ENCODE peak calls at places on chromosome 18, in seven cellular contexts. Y is thoracic aorta, D is brain microvascular endothelial cell, C is left ventricle myocardium inferior, V is Caco-2, A is ovary, F is coronary artery. X is an unnamed sample.

GRCh38 chr18:78376036-78376435 is 603.6 kb upstream of the SALL3 start:
- DNase-seq in Y (no peak), D (no peak), C (no peak), V (no peak), A (no peak), F (no peak), X (no peak)

GRCh38 chr18:64438178-64438577 is 289.3 kb upstream of the LINC00305 start:
- DNase-seq in Y (no peak), D (no peak), C (no peak), V (no peak), A (no peak), F (no peak), X (no peak)

GRCh38 chr18:53441761-53442414 is 782.6 kb downstream of the MBD2 start:
- DNase-seq in Y (no peak), D (no peak), C (no peak), V (no peak), A (no peak), F (no peak), X (no peak)

GRCh38 chr18:33906046-33906445 is 318.7 kb downstream of the NOL4 start:
- DNase-seq in Y (no peak), D (peak), C (no peak), V (no peak), A (no peak), F (no peak), X (no peak)

GRCh38 chr18:11885278-11885991 is 22.7 kb downstream of the MPPE1 start:
- DNase-seq in Y (no peak), D (no peak), C (no peak), V (peak), A (no peak), F (no peak), X (no peak)

GRCh38 chr18:67211646-67212045 is 304.9 kb downstream of the DSEL start:
- DNase-seq in Y (no peak), D (no peak), C (no peak), V (no peak), A (no peak), F (no peak), X (no peak)

GRCh38 chr18:54127759-54128378 is 96.6 kb downstream of the MBD2 start:
- DNase-seq in Y (no peak), D (peak), C (no peak), V (peak), A (no peak), F (no peak), X (no peak)

GRCh38 chr18:9742588-9743131 is 34.6 kb downstream of the RAB31 start:
- DNase-seq in Y (no peak), D (peak), C (no peak), V (no peak), A (no peak), F (no peak), X (no peak)

GRCh38 chr18:13070460-13070859 is 79.3 kb downstream of the CEP192 start:
- DNase-seq in Y (no peak), D (no peak), C (peak), V (no peak), A (no peak), F (no peak), X (no peak)

DNA sequence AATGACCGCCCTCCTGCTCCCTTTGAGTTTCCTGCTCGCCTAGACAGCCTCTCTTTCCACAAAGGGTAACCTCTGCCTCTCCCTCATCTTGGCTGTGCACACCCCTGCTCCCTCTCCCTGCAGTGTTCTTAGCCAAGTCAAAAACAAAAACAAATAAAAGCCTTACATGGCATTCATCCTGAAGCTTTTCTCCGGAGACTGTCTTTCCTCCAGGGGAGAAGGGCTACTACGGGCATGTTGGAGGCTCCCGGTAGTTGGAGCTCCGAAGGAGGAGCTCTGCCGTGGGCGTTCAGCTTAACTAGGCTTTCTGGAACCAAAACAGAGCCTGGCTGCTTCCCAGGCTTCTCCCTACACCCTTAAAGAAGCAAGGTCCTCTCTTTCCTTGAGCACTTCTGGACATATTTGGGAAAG is 104.2 kb downstream of the TPGS2 start:
- DNase-seq in Y (no peak), D (no peak), C (no peak), V (no peak), A (peak), F (no peak), X (no peak)
- H3K4me3 ChIP-seq in Y (peak), D (no peak), C (no peak), V (no peak), A (peak), F (peak), X (no peak)

GRCh38 chr18:45383228-45383627 is 232.0 kb upstream of the SLC14A2 start:
- DNase-seq in Y (no peak), D (no peak), C (no peak), V (no peak), A (no peak), F (no peak), X (no peak)

GRCh38 chr18:45384137-45384998 is 230.9 kb upstream of the SLC14A2 start:
- DNase-seq in Y (no peak), D (peak), C (no peak), V (peak), A (peak), F (no peak), X (peak)

DNA sequence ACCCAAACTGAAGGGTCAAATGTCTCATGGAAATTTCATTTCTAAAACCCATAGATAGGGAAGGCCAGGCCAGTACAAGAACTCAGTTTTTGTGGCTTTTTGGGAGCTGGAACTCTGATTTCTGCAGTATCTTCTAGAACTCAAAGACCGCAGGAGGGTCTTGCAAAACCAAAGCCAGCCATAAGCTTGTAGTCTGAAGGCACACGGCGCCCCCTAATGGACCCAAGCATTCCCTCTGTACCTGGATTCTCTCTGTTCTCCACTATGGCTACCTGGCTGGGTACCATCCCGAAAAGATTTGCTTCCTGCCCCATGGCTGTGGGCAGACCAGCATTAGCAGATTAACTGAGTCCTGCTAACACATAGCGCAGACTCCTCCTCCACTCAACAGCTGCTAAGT is 229.0 kb upstream of the SLC14A2 start:
- DNase-seq in Y (no peak), D (peak), C (no peak), V (peak), A (peak), F (no peak), X (no peak)
- TF ChIP-seq CTCF in Y (no peak), D (peak), C (peak), V (no peak), A (no peak), F (no peak), X (peak)

DNA sequence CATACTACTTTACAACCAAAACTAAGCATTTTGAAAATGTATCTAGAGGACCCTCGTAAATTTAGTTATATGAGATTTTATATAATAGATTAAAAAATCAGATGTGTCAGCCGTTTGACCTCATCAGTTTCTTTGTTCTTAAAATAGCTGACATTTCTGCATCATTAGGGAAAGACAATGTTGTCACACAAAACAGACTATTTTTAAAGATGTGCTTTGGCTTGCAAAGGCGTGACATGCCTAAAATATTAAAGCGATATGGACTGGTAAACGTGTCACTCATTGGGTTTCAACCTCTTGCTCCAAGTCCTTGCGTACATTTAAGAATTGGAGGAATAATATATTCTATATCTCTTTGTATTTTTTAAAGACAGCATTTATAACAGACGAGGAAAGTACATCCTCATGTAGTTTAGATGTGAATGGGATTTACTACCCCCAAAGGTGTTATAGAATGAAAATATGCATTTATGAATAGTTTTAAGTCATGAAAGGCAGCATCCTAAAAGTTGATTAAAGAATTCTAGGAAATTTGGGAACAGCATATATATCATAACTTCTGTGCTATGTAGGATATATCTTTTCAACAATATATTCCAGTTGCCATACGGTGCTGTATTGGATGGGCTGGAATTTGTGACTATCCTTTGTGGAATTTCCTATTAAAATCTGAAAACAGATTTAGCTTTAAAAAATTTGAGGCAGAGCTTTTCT is 3.8 kb downstream of the MYL12A start:
- DNase-seq in Y (no peak), D (no peak), C (no peak), V (no peak), A (no peak), F (no peak), X (no peak)
- H3K4me3 ChIP-seq in Y (peak), D (peak), C (peak), V (no peak), A (no peak), F (peak), X (no peak)

DNA sequence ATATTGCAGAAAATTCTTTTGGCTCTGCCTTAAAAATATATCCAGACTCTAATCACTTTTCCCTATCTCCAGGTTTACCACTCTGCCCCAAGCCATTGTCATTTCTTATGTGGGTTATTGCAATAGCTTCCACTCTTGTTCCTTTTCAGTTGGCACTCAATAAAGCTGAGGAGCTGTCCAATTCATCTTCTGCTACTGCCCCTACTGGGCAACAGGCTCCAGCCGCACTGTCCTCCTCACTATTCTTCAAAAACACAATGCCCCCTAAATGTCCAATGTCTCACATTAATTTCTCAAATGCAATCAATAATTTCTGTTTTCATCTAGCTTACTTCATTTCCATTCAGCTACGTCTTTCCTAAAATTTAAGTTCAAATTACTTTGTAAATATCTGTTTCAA is 1262.5 kb upstream of the CDH2 start:
- DNase-seq in Y (no peak), D (no peak), C (no peak), V (no peak), A (no peak), F (no peak), X (no peak)
- TF ChIP-seq CTCF in Y (no peak), D (peak), C (no peak), V (no peak), A (no peak), F (no peak), X (no peak)

DNA sequence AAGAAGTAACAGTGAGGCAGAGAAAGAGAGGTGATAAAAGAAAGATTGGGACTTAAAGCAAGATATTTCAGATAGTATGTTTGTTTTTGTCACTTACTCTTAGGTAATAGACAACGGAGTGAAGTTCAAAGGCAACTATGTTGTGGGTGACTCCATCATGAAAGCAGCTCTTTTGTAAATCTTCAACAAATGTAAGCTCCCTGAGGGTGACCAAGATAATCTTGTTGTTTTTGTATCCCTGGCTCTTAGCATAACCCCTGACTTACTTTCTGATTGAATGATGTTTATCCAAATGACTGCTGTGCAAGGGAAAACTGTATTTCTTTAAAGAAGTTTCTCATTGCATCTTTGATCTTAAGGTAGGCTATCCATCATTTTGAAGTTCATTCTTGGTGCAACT is 2.6 kb downstream of the MTCL1 start:
- DNase-seq in Y (no peak), D (no peak), C (no peak), V (no peak), A (no peak), F (no peak), X (no peak)
- H3K4me3 ChIP-seq in Y (no peak), D (peak), C (no peak), V (no peak), A (no peak), F (no peak), X (no peak)

GRCh38 chr18:22174341-22175148 is 5.2 kb downstream of the GATA6 start:
- DNase-seq in Y (no peak), D (no peak), C (no peak), V (no peak), A (no peak), F (no peak), X (no peak)
- TF ChIP-seq CTCF in Y (no peak), D (no peak), C (no peak), V (no peak), A (no peak), F (no peak), X (no peak)

GRCh38 chr18:58309610-58310239 is 265.7 kb downstream of the NEDD4L start:
- DNase-seq in Y (no peak), D (no peak), C (no peak), V (no peak), A (no peak), F (no peak), X (no peak)

GRCh38 chr18:58308463-58308862 is 264.4 kb downstream of the NEDD4L start:
- DNase-seq in Y (no peak), D (no peak), C (no peak), V (no peak), A (no peak), F (no peak), X (no peak)

GRCh38 chr18:58309099-58309498 is 265.1 kb downstream of the NEDD4L start:
- DNase-seq in Y (no peak), D (no peak), C (no peak), V (no peak), A (no peak), F (no peak), X (no peak)

GRCh38 chr18:58311390-58311789 is 267.4 kb downstream of the NEDD4L start:
- DNase-seq in Y (no peak), D (no peak), C (no peak), V (no peak), A (no peak), F (no peak), X (no peak)

DNA sequence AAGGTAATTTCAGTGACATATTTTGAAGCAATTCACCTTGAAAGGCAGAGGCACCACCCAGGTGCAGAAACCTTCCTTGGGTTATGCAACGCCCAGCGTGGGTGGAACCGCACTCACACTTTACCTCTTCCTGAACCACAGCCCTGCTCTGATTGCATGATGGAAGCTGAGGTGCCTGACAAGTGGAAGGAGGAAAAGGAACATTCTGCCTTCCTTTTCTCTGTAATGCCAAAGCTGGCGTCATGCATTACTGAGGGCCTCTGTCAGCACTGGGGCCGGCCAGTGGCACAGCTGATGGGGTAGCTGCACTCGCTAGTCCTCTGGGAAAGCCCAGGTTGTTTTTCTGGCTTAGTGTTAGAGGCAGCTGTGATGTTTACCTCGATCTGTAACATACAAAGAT is 266.5 kb downstream of the NEDD4L start:
- DNase-seq in Y (no peak), D (no peak), C (peak), V (no peak), A (no peak), F (no peak), X (no peak)
- H3K4me3 ChIP-seq in Y (no peak), D (no peak), C (no peak), V (no peak), A (no peak), F (no peak), X (no peak)

GRCh38 chr18:28176933-28177827 is at the start of gene CDH2:
- DNase-seq in Y (no peak), D (peak), C (peak), V (no peak), A (peak), F (peak), X (no peak)
- TF ChIP-seq CTCF in Y (peak), D (peak), C (peak), V (no peak), A (no peak), F (no peak), X (no peak)

GRCh38 chr18:40088130-40088529 is 1866.9 kb upstream of the PIK3C3 start:
- DNase-seq in Y (no peak), D (no peak), C (no peak), V (no peak), A (no peak), F (no peak), X (no peak)
- H3K4me3 ChIP-seq in Y (peak), D (peak), C (peak), V (no peak), A (no peak), F (peak), X (no peak)

DNA sequence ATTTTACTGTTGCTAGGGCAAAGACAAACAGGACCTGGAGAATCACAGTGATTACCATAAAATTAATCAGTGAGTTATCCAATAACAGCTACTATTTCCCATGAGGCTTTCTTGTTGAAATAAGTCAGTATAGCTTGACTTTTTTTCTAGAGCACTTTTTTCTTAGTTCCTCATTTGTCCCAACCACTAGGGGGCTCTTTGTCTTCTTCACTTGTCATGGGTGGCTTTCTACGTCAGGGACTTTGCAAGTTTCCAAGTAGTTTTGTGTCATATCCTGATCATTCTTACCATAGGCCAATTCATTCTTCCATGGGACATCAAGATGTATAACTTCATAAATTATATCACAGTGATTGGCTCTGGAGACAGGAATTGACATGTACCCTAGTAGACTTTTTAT is 1019.6 kb upstream of the PIK3C3 start:
- DNase-seq in Y (no peak), D (peak), C (no peak), V (peak), A (no peak), F (no peak), X (no peak)
- TF ChIP-seq CTCF in Y (no peak), D (peak), C (peak), V (peak), A (no peak), F (no peak), X (peak)